ENCODE peak calls at places on chromosomes 4 and X, in five cellular contexts. C is ecto neural progenitor cell, Z is uterus, E is COR-L47, L is T1000. U is an unnamed sample.

GRCh38 chr4:157226035-157226434 is 5.5 kb downstream of the GRIA2 start:
- DNase-seq in E (no peak), C (no peak), L (no peak), Z (no peak), U (no peak)

GRCh38 chr4:183288955-183289354 is 31.1 kb downstream of the CLDN22 start:
- DNase-seq in E (no peak), L (no peak), C (no peak), Z (no peak), U (no peak)

GRCh38 chr4:26466871-26467270 is 23.4 kb downstream of the CCKAR start:
- DNase-seq in Z (no peak), E (no peak), C (no peak), L (no peak), U (no peak)

GRCh38 chr4:147340547-147341225 is 140.2 kb upstream of the EDNRA start:
- DNase-seq in Z (no peak), L (no peak), E (no peak), C (no peak), U (no peak)

GRCh38 chr4:2076908-2077534 is 17.9 kb downstream of the NAT8L start:
- DNase-seq in C (no peak), Z (no peak), E (no peak), L (no peak), U (no peak)

GRCh38 chr4:105894570-105895323 is 524 bp upstream of the NPNT start:
- DNase-seq in E (peak; percentile 83), Z (no peak), C (no peak), L (no peak), U (peak; percentile 5)

GRCh38 chrX:15874672-15875071 is 20.1 kb upstream of the AP1S2 start:
- DNase-seq in C (no peak), E (no peak), L (no peak), Z (no peak), U (no peak)

GRCh38 chr4:76213415-76214268 is at the start of gene SCARB2:
- DNase-seq in Z (peak; percentile 86), E (peak; percentile 76), L (peak; percentile 65), C (peak; percentile 89), U (peak; percentile 39)

GRCh38 chr4:124018383-124019317 is 622.1 kb downstream of the SPRY1 start:
- DNase-seq in E (no peak), Z (peak; percentile 68), C (no peak), L (no peak), U (no peak)

GRCh38 chr4:13640149-13640671 is 12.7 kb upstream of the BOD1L1 start:
- DNase-seq in L (peak; percentile 97), Z (no peak), E (peak; percentile 7), C (no peak), U (peak; percentile 52)